ENCODE peak calls at places on chromosomes 3 and 15, in ten cellular contexts. N is psoas muscle; X is mammary epithelial cell; H is H9; O is small intestine; I is CD8-positive, alpha-beta memory T cell; D is neural progenitor cell; M is stomach; L is HL-60; W is tibial nerve. K is an unnamed sample. For H3K27me3, the result is how much of the 10 kb centered on the place peaks cover.

GRCh38 chr3:65277788-65278187 is 590.0 kb upstream of the ADAMTS9 start:
- DNase-seq in M (no peak), X (no peak), I (no peak), H (peak), D (peak), W (no peak), O (no peak), N (no peak), L (no peak), K (no peak)

GRCh38 chr3:118478706-118479276 is 555.9 kb downstream of the IGSF11 start:
- DNase-seq in D (no peak), M (no peak), L (no peak), N (no peak), H (peak), X (peak), I (no peak), W (no peak), O (no peak), K (peak)

GRCh38 chr3:196988241-196989029 is 19.8 kb upstream of the PIGZ start:
- DNase-seq in W (no peak), O (peak), N (peak), M (no peak), I (peak), X (no peak), L (no peak), H (peak), D (peak), K (no peak)

GRCh38 chr3:115760722-115761121 is 137.4 kb downstream of the GAP43 start:
- DNase-seq in I (no peak), D (no peak), L (no peak), H (no peak), X (no peak), O (no peak), N (no peak), W (no peak), M (no peak), K (no peak)

GRCh38 chr3:53255360-53255774 is 455 bp downstream of the TKT start:
- DNase-seq in W (no peak), N (no peak), D (no peak), H (no peak), X (peak), O (no peak), M (peak), L (peak), I (no peak), K (no peak)

GRCh38 chr15:59294574-59294960 is 78.1 kb downstream of the MYO1E start:
- DNase-seq in N (no peak), O (no peak), X (peak), H (no peak), M (no peak), W (no peak), L (no peak), I (no peak), D (no peak), K (peak)

GRCh38 chr3:18556503-18556902 is 131.4 kb upstream of the SATB1 start:
- DNase-seq in M (no peak), O (peak), X (peak), L (no peak), W (no peak), D (no peak), N (no peak), H (no peak), I (peak), K (peak)

GRCh38 chr15:85335193-85335939 is 45.0 kb upstream of the AKAP13 start:
- DNase-seq in H (no peak), M (no peak), W (no peak), N (no peak), O (peak), L (no peak), I (no peak), D (no peak), X (no peak), K (no peak)

DNA sequence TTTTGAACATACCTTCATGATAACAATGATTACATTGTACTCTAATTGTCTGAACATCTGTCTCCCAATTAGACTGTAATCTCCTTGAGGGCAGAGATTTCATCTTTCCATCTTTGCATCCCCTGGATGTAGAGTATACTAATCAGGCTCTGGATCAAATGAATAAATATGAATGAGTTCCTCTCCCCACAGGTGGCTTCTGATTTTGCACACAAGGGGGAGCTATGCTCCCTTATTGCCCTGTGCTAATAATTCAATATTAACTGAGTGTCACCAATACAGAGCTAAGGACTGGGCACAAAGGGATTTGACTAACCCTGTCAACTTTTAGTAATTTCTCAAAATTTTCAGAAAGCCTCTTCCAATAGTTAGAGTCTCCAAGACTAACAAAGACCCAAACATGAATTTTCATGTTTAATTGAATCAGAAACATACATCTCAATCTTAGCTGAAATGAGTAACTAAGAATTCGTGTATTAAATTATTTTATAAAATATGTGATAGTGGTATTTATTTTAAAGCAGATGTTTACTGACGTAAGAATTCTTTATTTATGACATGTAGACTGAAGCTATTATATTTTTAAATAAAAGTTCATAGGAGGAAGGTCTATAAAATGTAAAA is 3.0 kb downstream of the DUOXA1 start:
- DNase-seq in X (peak), H (no peak), D (peak), N (no peak), L (peak), W (no peak), M (peak), O (peak), I (peak), K (no peak)
- H3K27me3 ChIP-seq in X (under half), H (half or more), D (half or more), N (under half), L (under half), W (under half), M (under half), O (under half), I (under half), K (under half)

GRCh38 chr3:158727499-158728377 is 4.5 kb downstream of the RARRES1 start:
- DNase-seq in N (no peak), O (peak), D (peak), W (peak), H (peak), I (no peak), L (peak), M (peak), X (peak), K (no peak)

GRCh38 chr3:158722108-158722507 is 10.1 kb downstream of the RARRES1 start:
- DNase-seq in W (no peak), D (no peak), I (no peak), N (no peak), H (no peak), O (no peak), X (no peak), L (no peak), M (no peak), K (no peak)

GRCh38 chr3:158728851-158729250 is 3.4 kb downstream of the RARRES1 start:
- DNase-seq in N (no peak), I (no peak), H (no peak), M (no peak), D (no peak), X (no peak), L (no peak), O (no peak), W (no peak), K (no peak)

GRCh38 chr3:158723991-158724390 is 8.3 kb downstream of the RARRES1 start:
- DNase-seq in W (no peak), I (no peak), N (no peak), X (no peak), O (no peak), H (no peak), L (no peak), D (no peak), M (no peak), K (no peak)

DNA sequence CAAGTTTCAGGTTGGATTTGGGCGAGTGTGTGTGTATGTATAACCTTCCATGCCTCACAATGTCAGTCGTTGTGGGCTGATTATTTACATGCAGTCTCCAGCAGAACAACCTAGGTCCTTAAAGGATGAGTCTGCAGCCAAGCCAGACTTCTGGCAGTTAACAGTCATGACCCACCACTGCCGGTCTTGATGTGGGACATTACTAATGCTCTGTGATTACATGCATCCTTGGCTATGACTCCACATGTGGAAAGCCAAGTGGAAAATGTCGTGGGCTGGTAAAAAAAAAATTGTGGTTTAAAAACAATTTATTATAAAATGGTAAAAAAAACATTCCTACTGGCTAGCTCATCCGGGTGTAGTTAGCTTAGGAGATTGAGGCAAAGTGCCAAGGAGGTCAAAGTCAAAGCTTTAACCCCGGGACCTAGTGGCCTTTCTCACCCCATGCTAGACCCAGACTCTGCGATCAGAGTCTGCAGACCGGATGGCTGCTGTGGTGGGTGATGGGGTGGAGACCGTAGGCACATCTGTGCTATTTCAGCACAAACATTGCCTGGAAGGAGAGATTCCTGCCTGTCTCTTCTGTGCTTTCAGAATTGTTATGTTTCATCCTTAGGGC is 6.8 kb downstream of the RARRES1 start:
- DNase-seq in X (peak), N (no peak), H (no peak), L (no peak), D (no peak), W (peak), M (no peak), I (no peak), O (peak), K (peak)
- H3K27ac ChIP-seq in X (no peak), N (peak), H (no peak), L (no peak), D (no peak), W (peak), M (peak), I (no peak), O (no peak), K (no peak)

GRCh38 chr3:194136519-194137313 is 768 bp downstream of the HES1 start:
- DNase-seq in X (no peak), H (peak), I (no peak), O (peak), L (no peak), W (peak), N (peak), M (peak), D (peak), K (no peak)
- H3K27me3 ChIP-seq in X (under half), H (under half), I (under half), O (under half), L (under half), W (under half), N (under half), M (under half), D (under half), K (under half)

DNA sequence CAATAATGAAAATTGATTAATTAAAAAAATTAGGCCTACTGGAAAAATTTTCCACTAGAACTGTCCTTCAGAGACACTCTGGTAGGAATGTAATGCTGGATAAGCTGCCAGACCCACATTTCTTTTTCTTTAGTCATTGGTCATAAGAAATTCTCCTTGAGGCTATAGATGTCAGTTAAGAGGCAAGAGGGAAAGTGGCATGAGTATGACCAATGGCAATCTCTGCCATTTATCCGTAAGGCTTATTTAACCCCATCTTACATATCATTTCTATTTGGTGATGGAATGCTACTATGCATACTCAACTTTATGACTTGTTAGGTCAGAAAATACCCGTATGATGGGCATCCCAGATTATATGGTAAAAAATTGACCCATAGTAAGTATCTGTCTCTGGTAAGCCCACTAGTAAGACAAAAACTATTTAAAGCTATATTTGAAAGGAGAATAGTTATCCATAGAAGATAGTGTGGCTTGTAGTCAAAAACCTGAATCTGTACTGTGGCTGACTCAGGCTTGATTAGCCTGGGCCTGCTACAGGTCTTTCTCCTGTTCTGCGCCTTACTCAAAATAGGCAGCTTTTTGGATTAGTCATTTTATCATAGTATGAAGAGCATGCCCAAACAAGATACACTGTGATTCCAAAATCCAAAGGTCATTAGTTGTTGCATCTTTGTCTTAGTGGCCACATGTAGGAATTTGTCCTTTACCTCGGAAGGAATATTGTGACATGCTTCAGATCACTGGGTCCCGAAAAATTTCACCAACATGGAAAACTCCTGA is 314.7 kb downstream of the PYDC2 start:
- DNase-seq in D (no peak), I (no peak), O (no peak), M (no peak), X (peak), L (no peak), H (no peak), N (no peak), W (no peak), K (peak)
- H3K27ac ChIP-seq in D (no peak), I (no peak), O (no peak), M (no peak), X (peak), L (no peak), H (no peak), N (no peak), W (no peak), K (no peak)

DNA sequence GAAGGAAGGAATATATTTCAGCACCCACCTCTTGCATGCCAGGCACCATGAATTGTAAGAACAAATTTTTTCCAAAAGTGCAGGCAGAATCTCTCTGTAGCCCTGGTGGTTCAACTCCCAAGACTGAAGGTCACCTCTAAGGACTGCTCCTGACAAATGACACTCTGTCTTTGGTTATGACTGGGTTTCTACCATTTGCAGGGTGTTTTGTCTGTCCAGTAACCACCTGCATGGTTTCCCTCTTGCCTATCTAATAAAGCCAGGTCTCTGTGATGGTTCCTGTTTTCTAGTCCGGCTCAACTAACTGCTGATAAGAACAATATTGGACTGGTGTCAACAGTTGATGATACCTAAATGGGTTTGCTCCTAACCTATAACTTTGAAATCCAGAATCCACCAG is 43.7 kb downstream of the ATP8B4 start:
- DNase-seq in X (no peak), H (no peak), W (no peak), L (no peak), M (no peak), N (no peak), I (no peak), D (no peak), O (no peak), K (no peak)
- H3K27me3 ChIP-seq in X (under half), H (under half), W (under half), L (under half), M (under half), N (under half), I (under half), D (under half), O (under half), K (under half)

DNA sequence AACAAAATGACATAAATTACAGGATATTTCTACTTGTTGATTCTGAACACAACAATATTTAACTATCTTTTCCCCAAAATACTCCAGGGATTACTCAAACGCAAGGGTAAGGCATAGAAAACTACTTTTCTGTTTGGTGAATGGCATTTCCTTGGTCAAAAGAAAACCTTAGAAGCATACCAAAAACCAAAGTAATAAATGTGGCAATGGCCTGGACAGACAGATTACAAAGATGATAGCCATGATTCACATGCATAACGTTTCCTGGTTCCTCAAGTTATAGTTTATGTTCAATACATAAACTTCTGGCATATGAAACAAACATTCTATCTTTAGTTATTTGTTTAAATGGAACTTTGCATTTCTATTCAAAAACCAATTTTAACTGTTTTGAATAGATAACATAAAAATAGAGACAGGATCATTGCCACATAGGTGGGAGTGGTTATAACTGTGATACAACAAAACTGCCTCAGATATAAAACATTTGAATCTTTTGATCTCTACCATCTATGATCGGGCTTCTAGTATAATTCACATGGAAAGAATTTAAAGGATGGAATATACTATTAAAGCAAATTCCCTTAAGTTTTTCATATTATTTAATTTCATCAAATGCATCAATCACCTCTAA is 32.1 kb downstream of the FOXP1 start:
- DNase-seq in O (no peak), W (no peak), L (no peak), D (no peak), H (no peak), M (no peak), N (no peak), I (no peak), X (peak), K (peak)
- H3K27ac ChIP-seq in O (no peak), W (no peak), L (peak), D (no peak), H (no peak), M (no peak), N (no peak), I (no peak), X (no peak), K (no peak)

GRCh38 chr3:9553021-9553948 is at the start of gene LHFPL4:
- DNase-seq in H (peak), N (no peak), X (no peak), L (no peak), M (no peak), I (no peak), D (peak), W (no peak), O (no peak), K (no peak)
- H3K27me3 ChIP-seq in H (under half), N (half or more), X (under half), L (under half), M (under half), I (under half), D (under half), W (under half), O (under half), K (under half)

DNA sequence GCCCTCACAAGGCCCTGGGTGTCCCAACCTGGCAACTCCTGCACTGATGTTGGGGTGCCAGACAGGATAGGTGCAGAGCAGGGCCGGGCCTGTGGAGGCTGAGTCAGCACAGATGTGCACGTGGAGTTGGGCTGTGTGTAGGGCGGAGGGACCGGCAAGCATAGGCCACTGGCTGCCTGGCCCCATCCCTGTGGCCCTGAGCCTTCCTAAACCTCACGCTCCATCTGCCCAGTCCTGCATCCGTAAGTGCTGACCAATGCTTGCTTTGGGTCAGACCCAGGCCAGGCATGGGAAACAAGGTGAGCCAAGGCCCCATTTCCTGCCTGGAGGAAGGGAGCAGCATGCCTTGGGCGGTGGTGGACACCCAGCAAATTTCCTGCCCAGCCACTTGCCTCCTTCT is 5.8 kb upstream of the IQSEC1 start:
- DNase-seq in H (no peak), L (no peak), I (no peak), N (peak), M (no peak), O (no peak), X (no peak), W (no peak), D (no peak), K (peak)
- H3K27ac ChIP-seq in H (no peak), L (no peak), I (no peak), N (no peak), M (no peak), O (no peak), X (no peak), W (no peak), D (no peak), K (no peak)

GRCh38 chr3:42500909-42501308 is 1.5 kb upstream of the VIPR1 start:
- DNase-seq in L (no peak), O (no peak), D (no peak), W (no peak), X (no peak), I (no peak), M (peak), N (no peak), H (no peak), K (no peak)

GRCh38 chr3:42501321-42501680 is 1.1 kb upstream of the VIPR1 start:
- DNase-seq in X (no peak), H (peak), N (no peak), D (peak), I (no peak), W (no peak), O (no peak), L (no peak), M (peak), K (no peak)

GRCh38 chr3:42498791-42499477 is 3.5 kb upstream of the VIPR1 start:
- DNase-seq in O (no peak), H (peak), I (no peak), L (no peak), D (no peak), W (no peak), M (peak), N (no peak), X (no peak), K (no peak)

GRCh38 chr3:42499478-42499871 is 3.0 kb upstream of the VIPR1 start:
- DNase-seq in N (no peak), X (no peak), O (no peak), W (no peak), D (no peak), M (peak), I (no peak), L (no peak), H (peak), K (no peak)

GRCh38 chr3:42500091-42500490 is 2.4 kb upstream of the VIPR1 start:
- DNase-seq in X (no peak), N (no peak), W (no peak), D (no peak), I (no peak), H (peak), M (peak), O (no peak), L (no peak), K (peak)
- H3K27me3 ChIP-seq in X (under half), N (under half), W (under half), D (half or more), I (under half), H (under half), M (under half), O (under half), L (under half), K (under half)

DNA sequence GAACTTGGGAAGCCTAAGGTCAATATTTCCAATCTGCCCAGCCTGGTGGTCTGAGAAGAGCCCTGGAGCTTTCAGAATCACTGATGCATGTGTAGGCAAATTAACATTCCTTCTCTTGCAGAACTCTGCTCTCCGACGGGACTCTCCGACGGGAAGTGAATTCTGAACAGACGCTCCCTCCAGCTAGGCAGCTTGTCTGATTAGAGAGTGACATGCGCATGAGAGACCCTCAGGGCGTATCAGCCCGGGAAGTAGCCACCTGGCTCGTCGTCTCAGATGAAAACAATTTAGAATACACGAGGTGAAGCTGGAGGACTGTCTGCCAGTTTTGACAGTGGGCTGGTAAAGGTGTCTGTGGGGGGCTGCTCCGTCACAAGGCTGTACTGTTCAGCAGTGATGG is 103.1 kb downstream of the DGKG start:
- DNase-seq in N (no peak), L (no peak), D (peak), O (no peak), H (peak), W (no peak), X (no peak), I (no peak), M (no peak), K (no peak)
- H3K27ac ChIP-seq in N (no peak), L (no peak), D (no peak), O (no peak), H (no peak), W (no peak), X (no peak), I (no peak), M (no peak), K (no peak)

K was measured in foreskin keratinocyte.